ENCODE peak calls at places on chromosomes 6 and 20, in six cellular contexts. T, N, D, G, M and C are unnamed samples.

GRCh38 chr6:100440935-100441334 is 23.8 kb downstream of the SIM1 start:
- DNase-seq in T (no peak), N (no peak), D (no peak), G (no peak), M (no peak), C (no peak)

GRCh38 chr6:72758901-72759300 is 137.0 kb downstream of the KCNQ5 start:
- DNase-seq in T (no peak), N (no peak), D (no peak), G (no peak), M (no peak), C (no peak)

GRCh38 chr6:36128073-36128472 is 2.2 kb upstream of the MAPK13 start:
- DNase-seq in T (no peak), N (no peak), D (no peak), G (no peak), M (no peak), C (no peak)

GRCh38 chr20:18712877-18713276 is 100.7 kb upstream of the SCP2D1 start:
- DNase-seq in T (no peak), N (no peak), D (no peak), G (no peak), M (no peak), C (no peak)

GRCh38 chr6:154624038-154624599 is 109.1 kb upstream of the SCAF8 start:
- DNase-seq in T (no peak), N (no peak), D (no peak), G (no peak), M (no peak), C (no peak)

GRCh38 chr6:22363966-22364296 is 67.1 kb upstream of the PRL start:
- DNase-seq in T (no peak), N (no peak), D (no peak), G (no peak), M (no peak), C (no peak)

GRCh38 chr6:43093361-43094289 is 17.5 kb downstream of the PTK7 start:
- DNase-seq in T (no peak), N (no peak), D (peak; percentile 75), G (no peak), M (no peak), C (peak; percentile 91)

GRCh38 chr6:159438106-159438505 is 254.9 kb downstream of the SOD2 start:
- DNase-seq in T (no peak), N (no peak), D (no peak), G (no peak), M (no peak), C (no peak)

GRCh38 chr20:13610205-13610604 is 28.5 kb downstream of the TASP1 start:
- DNase-seq in T (no peak), N (no peak), D (no peak), G (no peak), M (no peak), C (no peak)

GRCh38 chr20:8183526-8183925 is 51.5 kb downstream of the PLCB1 start:
- DNase-seq in T (no peak), N (no peak), D (no peak), G (no peak), M (no peak), C (no peak)

GRCh38 chr20:20992274-20992673 is 113.9 kb downstream of the LINC00237 start:
- DNase-seq in T (no peak), N (no peak), D (no peak), G (no peak), M (no peak), C (no peak)

GRCh38 chr6:21764989-21765388 is 171.4 kb downstream of the SOX4 start:
- DNase-seq in T (no peak), N (no peak), D (no peak), G (no peak), M (no peak), C (no peak)

GRCh38 chr6:66403965-66404364 is 696.9 kb upstream of the EYS start:
- DNase-seq in T (no peak), N (no peak), D (no peak), G (no peak), M (no peak), C (no peak)

GRCh38 chr6:42784739-42785498 is 3.1 kb downstream of the BICRAL start:
- DNase-seq in T (no peak), N (no peak), D (no peak), G (no peak), M (no peak), C (no peak)

GRCh38 chr20:51584737-51585136 is 42.2 kb upstream of the NFATC2 start:
- DNase-seq in T (no peak), N (no peak), D (no peak), G (no peak), M (no peak), C (no peak)

GRCh38 chr20:59010321-59010994 is 3.4 kb upstream of the CTSZ start:
- DNase-seq in T (no peak), N (no peak), D (peak; percentile 39), G (peak; percentile 47), M (no peak), C (no peak)

GRCh38 chr6:19851273-19852089 is 14.3 kb downstream of the ID4 start:
- DNase-seq in T (peak; percentile 46), N (peak; percentile 72), D (peak; percentile 51), G (no peak), M (peak; percentile 51), C (peak; percentile 59)

GRCh38 chr6:34172961-34173775 is 27.3 kb upstream of the GRM4 start:
- DNase-seq in T (no peak), N (no peak), D (no peak), G (no peak), M (no peak), C (no peak)

GRCh38 chr6:34333858-34334257 is 58.6 kb downstream of the NUDT3 start:
- DNase-seq in T (no peak), N (no peak), D (no peak), G (no peak), M (no peak), C (no peak)

GRCh38 chr6:168132531-168133184 is 53.6 kb upstream of the FRMD1 start:
- DNase-seq in T (peak; percentile 48), N (peak; percentile 39), D (no peak), G (peak; percentile 61), M (peak; percentile 58), C (peak; percentile 86)

GRCh38 chr20:38303908-38304379 is at the start of gene BPI:
- DNase-seq in T (peak; percentile 33), N (no peak), D (no peak), G (no peak), M (no peak), C (no peak)

GRCh38 chr6:10256113-10256690 is 158.7 kb downstream of the TFAP2A start:
- DNase-seq in T (no peak), N (peak; percentile 7), D (no peak), G (no peak), M (no peak), C (no peak)

DNA sequence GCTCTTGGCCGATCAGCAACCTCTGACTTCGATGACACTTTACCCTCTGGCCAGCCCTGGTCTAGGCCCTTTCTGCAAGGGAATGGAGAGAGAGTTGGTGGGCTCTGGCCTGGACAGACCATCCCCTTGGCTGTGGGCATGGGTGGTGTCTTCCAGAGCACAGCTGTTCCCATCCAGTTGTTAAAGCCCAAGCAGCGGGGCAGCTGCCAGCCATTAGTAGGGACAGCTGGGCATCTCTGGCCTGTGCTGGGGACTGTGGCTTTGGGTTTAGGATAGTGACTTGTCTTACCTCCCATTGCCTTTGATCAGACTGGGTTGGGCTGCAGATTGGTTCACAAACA is 2.8 kb downstream of the CDC25B start:
- DNase-seq in T (no peak), N (no peak), D (no peak), G (no peak), M (no peak), C (no peak)
- H3K4me1 ChIP-seq in T (peaks cover 56% of the 10 kb centered on the region), N (peaks cover 58% of the 10 kb centered on the region), D (no peaks in the 10 kb centered on the region), G (peaks cover 16% of the 10 kb centered on the region), M (no peaks in the 10 kb centered on the region), C (peaks cover 3% of the 10 kb centered on the region)

DNA sequence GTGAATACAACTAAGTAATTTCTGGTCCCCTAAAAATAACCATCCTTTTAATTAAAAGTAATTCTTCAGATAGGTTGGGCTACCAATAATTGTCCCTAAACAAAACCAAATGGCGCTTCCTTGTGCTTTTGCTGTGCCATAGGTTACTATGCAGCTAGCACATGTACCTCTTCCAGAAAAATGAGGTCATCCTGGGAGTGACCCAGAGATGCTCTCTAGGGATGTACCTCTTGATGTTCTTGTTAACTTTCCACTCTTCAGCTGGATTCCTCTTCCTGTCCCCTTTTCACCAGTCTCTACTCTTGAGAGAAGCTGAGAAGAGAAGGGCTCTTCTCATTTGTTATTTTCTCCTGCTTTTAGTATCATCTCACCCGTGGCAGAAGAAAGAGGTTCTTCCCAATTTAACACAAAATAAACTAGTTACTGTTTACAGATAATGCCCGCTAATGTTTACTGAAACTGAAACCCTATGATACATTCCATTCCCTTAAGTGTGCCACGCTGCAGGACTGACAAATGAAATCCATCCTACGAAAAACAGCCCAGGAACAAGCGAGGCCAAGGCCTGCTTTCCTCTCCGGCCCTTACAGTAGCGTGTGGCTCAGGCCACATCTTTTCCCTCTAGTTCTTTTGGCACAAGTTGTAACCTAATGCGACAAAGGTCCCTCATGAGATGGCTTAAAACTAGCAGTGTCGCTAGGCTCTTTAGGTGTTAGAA is 24.2 kb downstream of the MRS2 start:
- DNase-seq in T (no peak), N (no peak), D (no peak), G (no peak), M (no peak), C (no peak)
- H3K27ac ChIP-seq in T (no peak overlapping the region), N (no peak overlapping the region), D (no peak overlapping the region), G (no peak overlapping the region), M (no peak overlapping the region), C (no peak overlapping the region)

GRCh38 chr20:36880741-36881250 is 4.9 kb downstream of the TLDC2 start:
- DNase-seq in T (no peak), N (no peak), D (no peak), G (no peak), M (no peak), C (no peak)
- TF ChIP-seq POLR2A in T (no peak), N (no peak), D (no peak), G (no peak), M (no peak), C (no peak)

DNA sequence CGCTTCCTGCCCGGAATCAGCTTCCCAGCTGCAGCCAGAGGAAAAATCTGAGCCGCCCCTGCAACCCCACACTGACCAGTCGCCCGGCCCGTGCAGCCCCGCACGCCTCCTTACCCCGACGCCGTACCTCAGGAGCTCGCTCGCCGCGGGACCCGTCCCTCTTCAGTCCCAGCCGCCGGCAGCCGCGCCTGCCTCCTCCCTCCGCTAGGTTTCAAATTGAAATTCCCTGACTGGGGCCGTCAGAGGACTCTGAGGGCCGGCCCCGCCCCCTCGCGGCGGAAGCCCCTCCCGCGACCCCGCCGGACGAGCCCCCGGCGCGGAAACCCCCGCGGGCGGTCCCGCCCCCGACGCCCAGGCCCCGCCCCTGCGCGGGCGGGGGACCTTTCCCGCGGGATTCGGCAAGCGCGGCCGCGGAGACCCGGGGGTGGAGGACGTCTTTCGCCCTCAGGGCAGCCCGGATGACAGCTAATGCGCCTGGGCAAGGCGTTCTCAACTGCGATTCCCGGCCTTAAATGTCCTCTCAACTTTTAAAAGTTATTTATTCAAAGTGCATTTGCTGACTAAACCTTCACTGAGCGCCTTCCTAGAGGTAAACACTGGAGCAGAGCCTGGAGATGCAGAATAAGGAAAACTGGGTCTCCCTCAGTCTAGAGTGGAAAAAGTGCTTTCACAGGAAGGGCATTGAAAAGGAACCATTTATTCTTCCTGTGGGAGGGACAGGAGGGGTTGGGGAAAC is at the start of gene EPB41L2:
- DNase-seq in T (peak; percentile 80), N (peak; percentile 48), D (peak; percentile 88), G (peak; percentile 92), M (peak; percentile 75), C (peak; percentile 93)
- H3K4me1 ChIP-seq in T (peaks cover 31% of the 10 kb centered on the region), N (peaks cover 27% of the 10 kb centered on the region), D (no peaks in the 10 kb centered on the region), G (peaks cover 6% of the 10 kb centered on the region), M (no peaks in the 10 kb centered on the region), C (peaks cover 7% of the 10 kb centered on the region)